ENCODE peak calls at places on chromosomes 5 and 9, in four cellular contexts. Q is stomach, B is GM12891, T is K562. M is an unnamed sample.

GRCh38 chr5:54624671-54625583 is 107.4 kb downstream of the SNX18 start:
- DNase-seq in Q (no peak), B (no peak), T (no peak), M (no peak)

GRCh38 chr5:145968970-145969713 is 32.8 kb downstream of the SH3RF2 start:
- DNase-seq in Q (no peak), B (no peak), T (no peak), M (peak)

GRCh38 chr5:172795401-172795977 is 24.5 kb upstream of the DUSP1 start:
- DNase-seq in Q (peak), B (no peak), T (no peak), M (no peak)

GRCh38 chr9:17742065-17742464 is 163.2 kb downstream of the SH3GL2 start:
- DNase-seq in Q (no peak), B (no peak), T (no peak), M (no peak)

GRCh38 chr5:56588636-56589485 is 226.5 kb upstream of the MAP3K1 start:
- DNase-seq in Q (peak), B (peak), T (no peak), M (no peak)

GRCh38 chr9:102985162-102985900 is 9.8 kb upstream of the CYLC2 start:
- DNase-seq in Q (no peak), B (no peak), T (no peak), M (no peak)

GRCh38 chr5:5560016-5560415 is 137.5 kb downstream of the ICE1 start:
- DNase-seq in Q (no peak), B (no peak), T (no peak), M (no peak)

GRCh38 chr5:149121145-149121544 is 20.1 kb upstream of the ABLIM3 start:
- DNase-seq in Q (no peak), B (no peak), T (no peak), M (no peak)

GRCh38 chr9:111475195-111475594 is 9.0 kb downstream of the ECPAS start:
- DNase-seq in Q (no peak), B (no peak), T (no peak), M (no peak)

GRCh38 chr9:16257604-16258003 is 612.9 kb downstream of the BNC2 start:
- DNase-seq in Q (no peak), B (no peak), T (no peak), M (no peak)

GRCh38 chr9:21754741-21755140 is 47.7 kb upstream of the MTAP start:
- DNase-seq in Q (no peak), B (no peak), T (no peak), M (no peak)

GRCh38 chr9:89477811-89478583 is 19.9 kb downstream of the SEMA4D start:
- DNase-seq in Q (peak), B (no peak), T (no peak), M (peak)

GRCh38 chr9:95875305-95876137 is at the start of gene ERCC6L2:
- DNase-seq in Q (peak), B (peak), T (peak), M (peak)

GRCh38 chr5:52603742-52604141 is 184.0 kb upstream of the ITGA1 start:
- DNase-seq in Q (no peak), B (no peak), T (no peak), M (no peak)

GRCh38 chr9:126309427-126310179 is 17.0 kb upstream of the MVB12B start:
- DNase-seq in Q (no peak), B (no peak), T (no peak), M (no peak)

GRCh38 chr5:1315709-1316587 is 21.1 kb upstream of the TERT start:
- DNase-seq in Q (peak), B (peak), T (peak), M (peak)

GRCh38 chr9:95649801-95650213 is 133.0 kb upstream of the PTCH1 start:
- DNase-seq in Q (no peak), B (no peak), T (no peak), M (no peak)

GRCh38 chr5:82068723-82069122 is 96.9 kb downstream of the ATG10 start:
- DNase-seq in Q (no peak), B (no peak), T (no peak), M (no peak)

GRCh38 chr5:172453986-172454354 is 355 bp downstream of the SH3PXD2B start:
- DNase-seq in Q (no peak), B (no peak), T (no peak), M (no peak)

GRCh38 chr9:85600675-85601263 is 141.0 kb downstream of the AGTPBP1 start:
- DNase-seq in Q (no peak), B (no peak), T (no peak), M (no peak)

GRCh38 chr5:89847743-89848142 is 561.8 kb downstream of the CETN3 start:
- DNase-seq in Q (no peak), B (no peak), T (no peak), M (no peak)

GRCh38 chr9:12667892-12668291 is 25.3 kb upstream of the TYRP1 start:
- DNase-seq in Q (no peak), B (no peak), T (no peak), M (no peak)

GRCh38 chr9:75906531-75906930 is 16.1 kb downstream of the PCSK5 start:
- DNase-seq in Q (no peak), B (no peak), T (no peak), M (no peak)

GRCh38 chr5:149944666-149945065 is at the start of gene PDE6A:
- DNase-seq in Q (no peak), B (no peak), T (no peak), M (no peak)

GRCh38 chr9:128685636-128686489 is 3.2 kb upstream of the SET start:
- DNase-seq in Q (peak), B (no peak), T (no peak), M (no peak)

GRCh38 chr5:96195053-96195452 is 233.4 kb upstream of the ELL2 start:
- DNase-seq in Q (no peak), B (no peak), T (no peak), M (no peak)

GRCh38 chr5:96194597-96194996 is 232.9 kb upstream of the ELL2 start:
- DNase-seq in Q (no peak), B (no peak), T (no peak), M (no peak)

GRCh38 chr5:96196890-96197289 is 235.2 kb upstream of the ELL2 start:
- DNase-seq in Q (no peak), B (no peak), T (no peak), M (no peak)

GRCh38 chr5:96196407-96196806 is 234.8 kb upstream of the ELL2 start:
- DNase-seq in Q (no peak), B (no peak), T (no peak), M (no peak)

DNA sequence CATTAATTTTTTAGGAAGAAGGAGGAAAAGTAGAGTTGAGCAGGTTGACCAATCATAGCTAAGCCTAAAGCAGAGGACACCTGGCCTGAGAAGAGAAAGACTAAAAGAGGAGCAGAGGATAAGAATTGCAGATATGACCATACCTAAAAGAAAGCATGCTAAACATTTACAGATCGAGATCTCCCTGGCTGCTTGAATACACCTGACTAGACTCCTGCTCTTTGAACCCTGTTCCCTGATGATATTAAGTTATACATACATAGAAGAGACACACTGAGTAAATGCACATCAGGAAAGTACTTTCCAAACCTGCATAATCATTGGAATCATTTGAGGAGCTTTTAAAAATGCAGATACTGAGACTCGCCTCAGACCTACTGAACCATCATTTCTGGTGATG is 232.3 kb upstream of the ELL2 start:
- DNase-seq in Q (no peak), B (no peak), T (no peak), M (no peak)
- TF ChIP-seq POLR2A in Q (no peak), B (no peak), T (no peak), M (no peak)

DNA sequence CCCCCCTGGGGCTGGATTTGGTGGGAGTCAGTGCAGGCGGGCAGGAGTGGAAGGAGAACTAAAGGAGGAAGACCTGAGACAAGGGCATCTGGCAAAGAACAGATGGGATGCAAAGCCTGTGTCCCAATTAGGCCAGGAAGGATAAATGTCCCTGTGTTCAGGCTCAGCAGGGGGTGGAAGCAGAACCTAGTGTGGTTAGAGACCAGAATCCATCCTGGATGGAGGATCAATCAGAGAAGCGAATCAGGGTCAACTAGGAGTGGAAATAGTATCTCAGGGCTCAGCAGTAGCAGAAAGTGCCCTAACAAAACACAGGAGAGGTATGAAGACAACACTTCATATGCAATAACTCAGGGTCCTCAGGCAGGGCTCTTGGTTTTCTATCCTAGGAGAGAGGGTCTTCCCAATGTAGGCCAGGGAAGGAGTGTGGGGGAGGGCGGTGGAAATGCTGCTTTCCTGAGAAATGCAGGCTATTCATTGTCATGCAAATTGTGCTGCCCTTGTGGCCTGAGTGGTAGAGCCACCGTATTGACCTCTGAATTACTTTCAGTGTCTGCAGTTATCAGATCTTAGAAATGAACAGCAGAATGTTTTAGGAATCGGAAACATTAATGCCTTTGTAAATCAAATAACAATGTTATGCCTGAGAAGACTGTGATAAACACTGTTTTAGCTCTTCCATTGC is 323.7 kb downstream of the SEMA5A start:
- DNase-seq in Q (no peak), B (no peak), T (no peak), M (no peak)
- TF ChIP-seq POLR2AphosphoS5 in Q (no peak), B (no peak), T (no peak), M (no peak)

GRCh38 chr5:10762178-10762775 is 1.2 kb upstream of the DAP start:
- DNase-seq in Q (peak), B (no peak), T (peak), M (peak)

GRCh38 chr5:10760976-10761841 is at the start of gene DAP:
- DNase-seq in Q (peak), B (peak), T (peak), M (peak)

GRCh38 chr5:10762776-10763500 is 1.9 kb upstream of the DAP start:
- DNase-seq in Q (no peak), B (no peak), T (peak), M (peak)

GRCh38 chr5:10760033-10760975 is 730 bp downstream of the DAP start:
- DNase-seq in Q (peak), B (peak), T (peak), M (peak)

DNA sequence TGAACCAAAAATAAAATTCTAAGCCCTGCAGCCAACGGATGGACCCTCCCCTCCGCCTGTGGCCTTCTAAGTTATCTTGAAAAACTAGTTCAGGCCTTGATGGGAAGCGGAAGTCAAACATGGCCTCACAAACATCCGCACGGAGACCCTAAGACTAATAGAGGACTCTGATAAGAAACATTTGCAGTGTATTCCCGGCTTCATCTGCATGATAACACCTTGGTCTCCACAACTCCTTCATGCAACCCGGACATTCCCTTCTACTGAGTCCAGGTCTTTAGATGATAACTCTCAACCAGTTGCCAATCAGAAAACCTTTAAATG is 770 bp upstream of the DAP start:
- DNase-seq in Q (no peak), B (no peak), T (peak), M (no peak)
- TF ChIP-seq POLR2A in Q (no peak), B (peak), T (no peak), M (no peak)

GRCh38 chr5:27523629-27524028 is 485.2 kb upstream of the CDH9 start:
- DNase-seq in Q (no peak), B (no peak), T (peak), M (no peak)

GRCh38 chr5:27524515-27524914 is 486.1 kb upstream of the CDH9 start:
- DNase-seq in Q (no peak), B (no peak), T (no peak), M (no peak)
- TF ChIP-seq POLR2AphosphoS5 in Q (no peak), B (no peak), T (no peak), M (no peak)

GRCh38 chr9:136805207-136805740 is 2.5 kb upstream of the RABL6 start:
- DNase-seq in Q (no peak), B (no peak), T (no peak), M (no peak)
- TF ChIP-seq POLR2A in Q (no peak), B (no peak), T (no peak), M (no peak)

M was measured in prostate gland.